ENCODE peak calls at places on chromosomes 5 and 9, in six cellular contexts. C, I, H, A, J and W are unnamed samples.

GRCh38 chr5:69156456-69156855 is 10.5 kb upstream of the CCNB1 start:
- DNase-seq in C (no peak), I (no peak), H (no peak), A (no peak), J (no peak), W (no peak)

GRCh38 chr9:108394726-108395125 is 461.1 kb downstream of the ACTL7B start:
- DNase-seq in C (no peak), I (no peak), H (no peak), A (no peak), J (no peak), W (no peak)

GRCh38 chr9:22529426-22530199 is 83.0 kb downstream of the DMRTA1 start:
- DNase-seq in C (no peak), I (no peak), H (no peak), A (no peak), J (no peak), W (no peak)

GRCh38 chr9:73141282-73141681 is 10.4 kb upstream of the ANXA1 start:
- DNase-seq in C (no peak), I (no peak), H (no peak), A (no peak), J (no peak), W (no peak)

GRCh38 chr9:89374176-89374575 is 55.9 kb downstream of the SECISBP2 start:
- DNase-seq in C (no peak), I (no peak), H (no peak), A (no peak), J (no peak), W (no peak)

GRCh38 chr5:171666815-171667214 is 118.8 kb upstream of the SMIM23 start:
- DNase-seq in C (no peak), I (no peak), H (no peak), A (no peak), J (no peak), W (no peak)

GRCh38 chr9:97900738-97901565 is 21.3 kb downstream of the TRMO start:
- DNase-seq in C (peak; percentile 56), I (peak; percentile 27), H (no peak), A (no peak), J (peak; percentile 68), W (no peak)

GRCh38 chr9:113416149-113416726 is 5.7 kb downstream of the C9orf43 start:
- DNase-seq in C (no peak), I (no peak), H (no peak), A (no peak), J (no peak), W (peak; percentile 20)

GRCh38 chr9:104009853-104010252 is 84.3 kb upstream of the SMC2 start:
- DNase-seq in C (no peak), I (no peak), H (no peak), A (no peak), J (no peak), W (no peak)

GRCh38 chr5:1538276-1538675 is 14.5 kb upstream of the LPCAT1 start:
- DNase-seq in C (no peak), I (no peak), H (peak; percentile 50), A (no peak), J (no peak), W (no peak)

GRCh38 chr5:140570058-140570457 is 5.4 kb downstream of the SLC35A4 start:
- DNase-seq in C (no peak), I (no peak), H (peak; percentile 53), A (no peak), J (no peak), W (no peak)

GRCh38 chr5:78215972-78216371 is 78.5 kb downstream of the AP3B1 start:
- DNase-seq in C (no peak), I (no peak), H (no peak), A (no peak), J (no peak), W (no peak)

GRCh38 chr9:27365977-27366376 is 69.0 kb upstream of the EQTN start:
- DNase-seq in C (no peak), I (no peak), H (no peak), A (no peak), J (no peak), W (peak; percentile 36)

GRCh38 chr5:83721878-83722779 is 1.5 kb upstream of the HAPLN1 start:
- DNase-seq in C (peak; percentile 92), I (peak; percentile 66), H (peak; percentile 79), A (peak; percentile 83), J (peak; percentile 85), W (peak; percentile 54)

GRCh38 chr5:137145726-137146125 is 353.4 kb downstream of the SPOCK1 start:
- DNase-seq in C (no peak), I (no peak), H (no peak), A (no peak), J (no peak), W (no peak)

GRCh38 chr5:170342153-170342552 is 44.6 kb upstream of the LCP2 start:
- DNase-seq in C (no peak), I (no peak), H (no peak), A (no peak), J (no peak), W (no peak)

GRCh38 chr5:6328173-6328572 is 50.2 kb downstream of the MED10 start:
- DNase-seq in C (peak; percentile 85), I (no peak), H (no peak), A (no peak), J (peak; percentile 91), W (no peak)

GRCh38 chr5:160959804-160960203 is 107.8 kb upstream of the ATP10B start:
- DNase-seq in C (no peak), I (no peak), H (peak; percentile 82), A (peak; percentile 14), J (no peak), W (no peak)

GRCh38 chr5:174520420-174521396 is 203.7 kb upstream of the MSX2 start:
- DNase-seq in C (peak; percentile 94), I (peak; percentile 93), H (no peak), A (peak; percentile 10), J (peak; percentile 62), W (no peak)

GRCh38 chr5:96336351-96336985 is 96.6 kb downstream of the PCSK1 start:
- DNase-seq in C (peak; percentile 81), I (peak; percentile 71), H (no peak), A (peak; percentile 79), J (peak; percentile 88), W (no peak)

GRCh38 chr9:70947086-70947485 is 174.3 kb downstream of the TRPM3 start:
- DNase-seq in C (no peak), I (no peak), H (no peak), A (no peak), J (no peak), W (no peak)

GRCh38 chr9:115998661-115999060 is 154.9 kb upstream of the PAPPA start:
- DNase-seq in C (no peak), I (no peak), H (no peak), A (no peak), J (no peak), W (no peak)

GRCh38 chr9:128838338-128838737 is 8.7 kb upstream of the SPOUT1 start:
- DNase-seq in C (no peak), I (no peak), H (no peak), A (no peak), J (no peak), W (no peak)

GRCh38 chr5:84494453-84494852 is 109.8 kb upstream of the EDIL3 start:
- DNase-seq in C (no peak), I (no peak), H (no peak), A (no peak), J (no peak), W (no peak)

GRCh38 chr5:671459-672328 is 21.5 kb downstream of the TPPP start:
- DNase-seq in C (peak; percentile 78), I (no peak), H (peak; percentile 87), A (peak; percentile 80), J (peak; percentile 87), W (no peak)

GRCh38 chr5:19534751-19535150 is 453.2 kb downstream of the CDH18 start:
- DNase-seq in C (no peak), I (no peak), H (no peak), A (no peak), J (no peak), W (no peak)

GRCh38 chr5:17333755-17334154 is 116.3 kb downstream of the BASP1 start:
- DNase-seq in C (no peak), I (no peak), H (no peak), A (no peak), J (no peak), W (no peak)

GRCh38 chr9:33287087-33287490 is 3.2 kb upstream of the NFX1 start:
- DNase-seq in C (peak; percentile 65), I (peak; percentile 46), H (no peak), A (peak; percentile 53), J (peak; percentile 85), W (no peak)

GRCh38 chr9:37994639-37995347 is 74.2 kb downstream of the SHB start:
- DNase-seq in C (no peak), I (no peak), H (peak; percentile 91), A (peak; percentile 55), J (no peak), W (peak; percentile 79)

DNA sequence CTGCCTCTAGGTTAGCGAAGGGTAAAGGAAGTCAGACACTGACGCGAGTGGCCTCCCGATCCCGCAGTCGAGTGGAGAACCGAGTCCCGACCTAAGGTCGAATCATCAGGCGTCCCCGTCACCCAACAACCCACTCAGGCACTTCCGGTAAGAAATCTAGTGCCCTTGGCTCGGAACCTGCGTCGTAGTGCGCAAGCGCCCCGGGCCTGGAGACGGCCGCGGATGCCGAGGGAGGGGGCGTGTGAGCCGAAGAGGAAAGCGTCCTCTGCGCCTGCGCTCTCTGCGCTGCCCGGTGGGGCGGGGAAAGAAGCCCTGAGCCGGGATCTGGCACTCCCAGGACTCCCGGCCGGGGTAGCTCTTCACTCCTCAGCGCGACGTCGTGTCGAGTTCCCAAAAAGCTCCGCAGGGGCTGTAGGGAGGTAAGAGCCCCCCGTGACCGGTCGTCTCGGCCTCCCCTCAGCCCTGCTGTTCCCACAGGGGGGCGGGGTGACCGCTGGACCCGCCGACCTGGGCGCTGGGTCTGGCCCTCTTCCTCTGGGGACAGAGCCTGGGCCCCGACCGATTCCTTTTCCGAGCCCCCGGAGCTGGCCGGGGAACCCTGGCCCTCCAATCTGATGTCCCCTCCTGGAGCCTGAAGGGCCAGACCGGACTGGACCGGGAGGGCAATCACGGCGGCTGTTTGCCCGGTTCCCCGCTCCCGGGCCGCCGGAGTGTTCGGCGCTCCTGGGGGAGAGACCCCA is at the start of gene ZFYVE16:
- DNase-seq in C (peak; percentile 99), I (peak; percentile 91), H (peak; percentile 99), A (peak; percentile 99), J (peak; percentile 98), W (peak; percentile 96)
- TF ChIP-seq CTCF in C (peak; percentile 44), I (no peak), H (peak; percentile 42), A (no peak), J (no peak), W (peak; percentile 29)

GRCh38 chr9:134785325-134786108 is 95.1 kb upstream of the FCN2 start:
- DNase-seq in C (no peak), I (no peak), H (no peak), A (no peak), J (no peak), W (no peak)
- H3K4me3 ChIP-seq in C (no peak overlapping the region), I (no peak overlapping the region), H (no peak overlapping the region), A (no peak overlapping the region), J (no peak overlapping the region), W (no peak overlapping the region)

GRCh38 chr9:134759913-134760312 is 118.3 kb downstream of the COL5A1 start:
- DNase-seq in C (no peak), I (no peak), H (no peak), A (no peak), J (no peak), W (no peak)
- H3K36me3 ChIP-seq in C (no peaks in the 10 kb centered on the region), I (no peaks in the 10 kb centered on the region), H (no peaks in the 10 kb centered on the region), A (no peaks in the 10 kb centered on the region), J (no peaks in the 10 kb centered on the region), W (no peaks in the 10 kb centered on the region)

DNA sequence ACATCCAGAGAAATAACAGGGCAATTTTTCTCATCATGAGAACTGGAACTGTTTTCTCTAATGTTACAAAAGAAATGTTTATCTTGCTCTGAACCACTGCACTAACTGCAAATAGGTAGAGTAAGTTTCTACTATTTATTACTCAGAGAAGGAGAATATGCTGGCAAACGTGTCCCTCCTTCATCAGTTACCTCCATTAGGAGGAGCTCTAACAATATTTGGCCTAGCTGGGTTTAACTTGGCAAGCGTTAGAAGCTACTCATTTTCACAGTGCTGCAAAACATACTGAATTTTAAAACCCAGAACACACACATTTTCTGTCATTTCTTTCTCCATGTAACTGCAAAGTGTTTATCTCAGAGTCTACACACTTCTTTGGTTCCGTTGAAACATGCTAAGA is 101.0 kb upstream of the GABRG2 start:
- DNase-seq in C (peak; percentile 43), I (no peak), H (no peak), A (no peak), J (peak; percentile 66), W (no peak)
- TF ChIP-seq CTCF in C (peak; percentile 60), I (no peak), H (peak; percentile 35), A (no peak), J (peak; percentile 63), W (peak; percentile 46)